ENCODE peak calls at places on chromosomes 1 and 21, in five cellular contexts. One of them, this sample, is unnamed.

GRCh38 chr1:53316058-53316741 is 11.7 kb downstream of the LRP8 start:
- DNase-seq in SJCRH30: peak; percentile 45
- DNase-seq in thyroid gland: no peak
- DNase-seq in RWPE2: no peak
- DNase-seq in stomach: no peak
- DNase-seq in this sample: no peak

GRCh38 chr1:71721532-71721931 is 560.8 kb downstream of the NEGR1 start:
- DNase-seq in SJCRH30: no peak
- DNase-seq in thyroid gland: no peak
- DNase-seq in RWPE2: no peak
- DNase-seq in stomach: no peak
- DNase-seq in this sample: no peak

GRCh38 chr1:119080586-119080985 is 59.9 kb downstream of the WARS2 start:
- DNase-seq in SJCRH30: peak; percentile 81
- DNase-seq in thyroid gland: peak; percentile 2
- DNase-seq in RWPE2: no peak
- DNase-seq in stomach: no peak
- DNase-seq in this sample: no peak

GRCh38 chr1:159877695-159878444 is 15.4 kb upstream of the VSIG8 start:
- DNase-seq in SJCRH30: peak; percentile 52
- DNase-seq in thyroid gland: no peak
- DNase-seq in RWPE2: no peak
- DNase-seq in stomach: peak; percentile 58
- DNase-seq in this sample: no peak

GRCh38 chr1:3101127-3101939 is 32.3 kb downstream of the PRDM16 start:
- DNase-seq in SJCRH30: no peak
- DNase-seq in thyroid gland: no peak
- DNase-seq in RWPE2: no peak
- DNase-seq in stomach: no peak
- DNase-seq in this sample: no peak

GRCh38 chr1:117653732-117654484 is 48.1 kb downstream of the TENT5C start:
- DNase-seq in SJCRH30: peak; percentile 11
- DNase-seq in thyroid gland: no peak
- DNase-seq in RWPE2: no peak
- DNase-seq in stomach: no peak
- DNase-seq in this sample: peak; percentile 24

GRCh38 chr1:95006681-95007080 is 66.1 kb downstream of the ALG14 start:
- DNase-seq in SJCRH30: peak; percentile 83
- DNase-seq in thyroid gland: no peak
- DNase-seq in RWPE2: no peak
- DNase-seq in stomach: no peak
- DNase-seq in this sample: no peak

GRCh38 chr1:236021424-236022135 is 43.3 kb downstream of the NID1 start:
- DNase-seq in SJCRH30: peak; percentile 16
- DNase-seq in thyroid gland: no peak
- DNase-seq in RWPE2: no peak
- DNase-seq in stomach: no peak
- DNase-seq in this sample: no peak

GRCh38 chr1:87335175-87335992 is 6.7 kb downstream of the LMO4 start:
- DNase-seq in SJCRH30: peak; percentile 64
- DNase-seq in thyroid gland: peak; percentile 62
- DNase-seq in RWPE2: peak; percentile 56
- DNase-seq in stomach: peak; percentile 76
- DNase-seq in this sample: peak; percentile 57

GRCh38 chr1:112674440-112674985 is at the start of gene MOV10:
- DNase-seq in SJCRH30: peak; percentile 85
- DNase-seq in thyroid gland: peak; percentile 79
- DNase-seq in RWPE2: peak; percentile 66
- DNase-seq in stomach: peak; percentile 82
- DNase-seq in this sample: peak; percentile 61
- H3K27ac ChIP-seq in SJCRH30: peak within 1 kb of the TSS; percentile 81
- H3K27ac ChIP-seq in thyroid gland: peak within 1 kb of the TSS; percentile 79
- H3K27ac ChIP-seq in RWPE2: peak within 1 kb of the TSS; percentile 67
- H3K27ac ChIP-seq in stomach: peak within 1 kb of the TSS; percentile 87
- H3K27ac ChIP-seq in this sample: peak within 1 kb of the TSS; percentile 81

GRCh38 chr1:157135070-157135469 is 3.1 kb downstream of the ETV3 start:
- DNase-seq in SJCRH30: no peak
- DNase-seq in thyroid gland: no peak
- DNase-seq in RWPE2: no peak
- DNase-seq in stomach: no peak
- DNase-seq in this sample: no peak
- H3K36me3 ChIP-seq in SJCRH30: peaks cover 49% of the 10 kb centered on the region
- H3K36me3 ChIP-seq in thyroid gland: peaks cover 52% of the 10 kb centered on the region
- H3K36me3 ChIP-seq in RWPE2: peaks cover 61% of the 10 kb centered on the region
- H3K36me3 ChIP-seq in stomach: peaks cover 60% of the 10 kb centered on the region
- H3K36me3 ChIP-seq in this sample: peaks cover 31% of the 10 kb centered on the region

GRCh38 chr1:232306269-232306911 is 323.5 kb downstream of the SIPA1L2 start:
- DNase-seq in SJCRH30: no peak
- DNase-seq in thyroid gland: peak; percentile 89
- DNase-seq in RWPE2: no peak
- DNase-seq in stomach: peak; percentile 76
- DNase-seq in this sample: no peak
- H3K27ac ChIP-seq in SJCRH30: no peak overlapping the region
- H3K27ac ChIP-seq in thyroid gland: peak overlapping the region; percentile 43
- H3K27ac ChIP-seq in RWPE2: no peak overlapping the region
- H3K27ac ChIP-seq in stomach: no peak overlapping the region
- H3K27ac ChIP-seq in this sample: no peak overlapping the region

GRCh38 chr1:107499139-107499744 is 358.4 kb downstream of the NTNG1 start:
- DNase-seq in SJCRH30: no peak
- DNase-seq in thyroid gland: no peak
- DNase-seq in RWPE2: no peak
- DNase-seq in stomach: no peak
- DNase-seq in this sample: no peak
- H3K36me3 ChIP-seq in SJCRH30: no peaks in the 10 kb centered on the region
- H3K36me3 ChIP-seq in thyroid gland: no peaks in the 10 kb centered on the region
- H3K36me3 ChIP-seq in RWPE2: no peaks in the 10 kb centered on the region
- H3K36me3 ChIP-seq in stomach: no peaks in the 10 kb centered on the region
- H3K36me3 ChIP-seq in this sample: no peaks in the 10 kb centered on the region

GRCh38 chr21:38234395-38235142 is 22.2 kb upstream of the KCNJ15 start:
- DNase-seq in SJCRH30: no peak
- DNase-seq in thyroid gland: peak; percentile 87
- DNase-seq in RWPE2: peak; percentile 71
- DNase-seq in stomach: peak; percentile 63
- DNase-seq in this sample: no peak
- H3K27ac ChIP-seq in SJCRH30: no peak overlapping the region
- H3K27ac ChIP-seq in thyroid gland: peak overlapping the region; percentile 33
- H3K27ac ChIP-seq in RWPE2: peak overlapping the region; percentile 99
- H3K27ac ChIP-seq in stomach: no peak overlapping the region
- H3K27ac ChIP-seq in this sample: no peak overlapping the region